ENCODE peak calls at places on chromosomes 3 and 15, in five cellular contexts. P, Z, U, F and I are unnamed samples.

GRCh38 chr3:122974764-122975162 is 52.8 kb downstream of the SEMA5B start:
- DNase-seq in F (peak; percentile 20), P (no peak), Z (no peak), U (peak; percentile 75), I (no peak)

GRCh38 chr3:100030346-100030745 is 84.0 kb downstream of the FILIP1L start:
- DNase-seq in Z (no peak), U (no peak), F (no peak), P (no peak), I (no peak)

GRCh38 chr15:67067161-67067853 is 1.9 kb downstream of the SMAD3 start:
- DNase-seq in P (no peak), Z (no peak), U (no peak), F (peak; percentile 57), I (no peak)

GRCh38 chr3:171156455-171157005 is 130.0 kb upstream of the SLC2A2 start:
- DNase-seq in U (no peak), Z (no peak), F (peak; percentile 74), P (no peak), I (no peak)

GRCh38 chr15:46344906-46345305 is 710.1 kb downstream of the SQOR start:
- DNase-seq in Z (no peak), U (no peak), P (no peak), F (no peak), I (no peak)

GRCh38 chr3:55968331-55968730 is 481.2 kb upstream of the WNT5A start:
- DNase-seq in U (no peak), P (no peak), Z (no peak), F (no peak), I (no peak)

GRCh38 chr3:70728311-70728710 is 415.9 kb upstream of the MDFIC2 start:
- DNase-seq in Z (no peak), P (no peak), F (no peak), U (no peak), I (no peak)

GRCh38 chr15:58420579-58421043 is 11.2 kb upstream of the LIPC start:
- DNase-seq in U (no peak), F (no peak), P (no peak), Z (no peak), I (no peak)

GRCh38 chr15:69780981-69781380 is 316.7 kb downstream of the TLE3 start:
- DNase-seq in U (no peak), Z (no peak), F (no peak), P (no peak), I (no peak)

GRCh38 chr3:136152176-136152843 is 43.8 kb downstream of the MSL2 start:
- DNase-seq in F (no peak), P (no peak), Z (no peak), U (no peak), I (no peak)

GRCh38 chr15:99956022-99956775 is 223.0 kb upstream of the LYSMD4 start:
- DNase-seq in Z (no peak), U (peak; percentile 50), P (no peak), F (no peak), I (peak; percentile 34)

GRCh38 chr3:16521580-16521941 is 8.1 kb upstream of the RFTN1 start:
- DNase-seq in F (no peak), P (no peak), U (no peak), Z (no peak), I (no peak)

GRCh38 chr15:23518104-23518503 is 47.4 kb upstream of the MKRN3 start:
- DNase-seq in Z (no peak), P (no peak), F (no peak), U (no peak), I (no peak)

GRCh38 chr3:113844622-113845222 is 6.1 kb downstream of the GRAMD1C start:
- DNase-seq in U (no peak), P (no peak), F (peak; percentile 21), Z (no peak), I (no peak)

GRCh38 chr15:42363942-42364341 is 4.6 kb downstream of the CAPN3 start:
- DNase-seq in U (no peak), F (no peak), P (no peak), Z (no peak), I (no peak)

GRCh38 chr15:62798536-62798935 is 244.0 kb upstream of the TPM1 start:
- DNase-seq in Z (no peak), U (no peak), P (no peak), F (no peak), I (no peak)

GRCh38 chr15:62545392-62546227 is 380.5 kb upstream of the C2CD4B start:
- DNase-seq in F (no peak), U (peak; percentile 72), Z (no peak), P (peak; percentile 75), I (no peak)

GRCh38 chr3:29275309-29275708 is 5.6 kb upstream of the RBMS3 start:
- DNase-seq in U (peak; percentile 88), F (no peak), P (no peak), Z (no peak), I (no peak)

GRCh38 chr3:16841354-16841753 is 43.4 kb upstream of the PLCL2 start:
- DNase-seq in F (no peak), P (no peak), Z (no peak), U (no peak), I (no peak)

GRCh38 chr3:100104817-100105413 is 9.4 kb downstream of the FILIP1L start:
- DNase-seq in Z (no peak), F (no peak), P (no peak), U (no peak), I (no peak)

GRCh38 chr3:146067048-146067447 is 93.9 kb downstream of the PLOD2 start:
- DNase-seq in P (no peak), U (no peak), F (no peak), Z (no peak), I (no peak)

GRCh38 chr3:118628704-118629341 is 405.8 kb downstream of the IGSF11 start:
- DNase-seq in F (peak; percentile 63), U (peak; percentile 75), Z (peak; percentile 33), P (peak; percentile 58), I (no peak)

GRCh38 chr3:123021986-123022510 is 5.5 kb downstream of the SEMA5B start:
- DNase-seq in F (no peak), Z (no peak), U (no peak), P (no peak), I (no peak)

GRCh38 chr3:24450142-24450932 is 44.3 kb downstream of the THRB start:
- DNase-seq in F (no peak), P (no peak), U (no peak), Z (no peak), I (no peak)
- TF ChIP-seq EP300 in F (no peak), P (no peak), U (no peak), Z (no peak), I (no peak)

GRCh38 chr3:50318163-50318562 is 4.4 kb downstream of the HYAL2 start:
- DNase-seq in P (no peak), Z (no peak), F (no peak), U (no peak), I (no peak)

GRCh38 chr3:50318615-50319014 is 3.9 kb downstream of the HYAL2 start:
- DNase-seq in F (no peak), Z (no peak), P (no peak), U (no peak), I (no peak)

GRCh38 chr3:50314816-50315215 is 7.7 kb downstream of the HYAL2 start:
- DNase-seq in F (no peak), P (no peak), Z (no peak), U (no peak), I (no peak)

GRCh38 chr3:50317303-50317702 is 5.2 kb downstream of the HYAL2 start:
- DNase-seq in U (no peak), F (no peak), Z (no peak), P (peak; percentile 70), I (no peak)

GRCh38 chr3:50316657-50317242 is 5.8 kb downstream of the HYAL2 start:
- DNase-seq in Z (peak; percentile 96), F (peak; percentile 85), P (peak; percentile 87), U (no peak), I (no peak)
- H3K27ac ChIP-seq in Z (peak overlapping the region; percentile 94), F (peak overlapping the region; percentile 47), P (peak overlapping the region; percentile 89), U (peak overlapping the region; percentile 6), I (peak overlapping the region; percentile 61)

GRCh38 chr3:42043116-42043796 is 47.9 kb upstream of the TRAK1 start:
- DNase-seq in F (no peak), Z (no peak), P (no peak), U (peak; percentile 69), I (no peak)
- TF ChIP-seq POLR2AphosphoS5 in F (no peak), Z (no peak), P (no peak), U (no peak), I (no peak)

GRCh38 chr15:31465083-31465955 is 138.7 kb downstream of the KLF13 start:
- DNase-seq in Z (no peak), P (peak; percentile 45), F (no peak), U (no peak), I (no peak)
- TF ChIP-seq EP300 in Z (no peak), P (no peak), F (no peak), U (no peak), I (no peak)